ENCODE peak calls at places on chromosomes 2 and 18, in nine cellular contexts. S is fibroblast of lung, K is GM23338, I is GM23248, U is HCT116, C is astrocyte, M is GM12878, D is neural progenitor cell, F is PC-3. L is an unnamed sample.

GRCh38 chr2:183866666-183867065 is 731.7 kb upstream of the ZNF804A start:
- DNase-seq in I (no peak), S (peak), C (no peak), U (no peak), F (no peak), M (no peak), D (no peak), K (no peak), L (no peak)

GRCh38 chr2:12048551-12048950 is 302.1 kb downstream of the LPIN1 start:
- DNase-seq in D (peak), C (no peak), I (no peak), K (peak), S (no peak), M (no peak), U (no peak), F (no peak), L (peak)

GRCh38 chr18:53943463-53943862 is 281.0 kb downstream of the MBD2 start:
- DNase-seq in M (no peak), K (no peak), U (no peak), F (no peak), C (no peak), S (peak), I (no peak), D (no peak), L (no peak)

GRCh38 chr2:238861766-238862315 is 14.0 kb downstream of the TWIST2 start:
- DNase-seq in F (no peak), I (peak), M (no peak), S (no peak), D (no peak), C (no peak), U (no peak), K (no peak), L (no peak)

GRCh38 chr2:238423561-238424312 is 3.0 kb upstream of the ASB1 start:
- DNase-seq in D (no peak), F (peak), I (peak), C (peak), M (no peak), U (no peak), K (no peak), S (peak), L (no peak)

GRCh38 chr2:164717000-164717597 is 95.8 kb upstream of the GRB14 start:
- DNase-seq in S (no peak), F (peak), U (peak), M (no peak), I (peak), C (no peak), K (peak), D (peak), L (peak)

GRCh38 chr2:71922091-71922490 is 225.6 kb downstream of the CYP26B1 start:
- DNase-seq in U (no peak), M (no peak), I (no peak), S (no peak), F (no peak), D (no peak), C (no peak), K (no peak), L (no peak)

GRCh38 chr2:211181626-211182025 is 625.2 kb downstream of the CPS1 start:
- DNase-seq in I (no peak), K (no peak), U (no peak), F (peak), C (peak), S (peak), D (peak), M (no peak), L (no peak)

GRCh38 chr18:29652797-29653196 is 1389.7 kb downstream of the DSC3 start:
- DNase-seq in M (no peak), K (no peak), S (peak), D (no peak), I (no peak), U (no peak), C (no peak), F (peak), L (no peak)

GRCh38 chr2:160145471-160145870 is 54.6 kb downstream of the ITGB6 start:
- DNase-seq in D (no peak), F (no peak), K (no peak), U (no peak), S (no peak), M (no peak), I (no peak), C (no peak), L (no peak)

GRCh38 chr2:6909431-6910385 is 7.5 kb upstream of the RNF144A start:
- DNase-seq in C (no peak), I (no peak), K (no peak), S (no peak), F (no peak), M (peak), D (no peak), U (no peak), L (no peak)

GRCh38 chr2:100752628-100753333 is 67.2 kb upstream of the NPAS2 start:
- DNase-seq in S (peak), U (no peak), D (no peak), I (peak), F (peak), K (no peak), C (peak), M (no peak), L (no peak)

GRCh38 chr2:225534697-225535096 is 135.2 kb downstream of the NYAP2 start:
- DNase-seq in D (no peak), S (no peak), C (no peak), I (peak), F (peak), M (no peak), K (no peak), U (no peak), L (no peak)

GRCh38 chr2:239467956-239468490 is 67.2 kb upstream of the HDAC4 start:
- DNase-seq in M (no peak), U (no peak), S (no peak), C (no peak), D (no peak), K (no peak), F (no peak), I (no peak), L (no peak)

GRCh38 chr18:26656944-26657536 is 108.7 kb upstream of the KCTD1 start:
- DNase-seq in S (peak), K (peak), M (no peak), C (peak), F (peak), D (peak), I (peak), U (no peak), L (peak)

GRCh38 chr2:240959941-240960308 is 38.5 kb upstream of the SNED1 start:
- DNase-seq in D (no peak), C (no peak), K (no peak), F (no peak), M (no peak), I (no peak), U (no peak), S (no peak), L (no peak)

GRCh38 chr2:53969285-53970094 is 1.3 kb downstream of the PSME4 start:
- DNase-seq in M (no peak), C (peak), D (no peak), F (peak), I (peak), S (peak), U (peak), K (no peak), L (peak)

GRCh38 chr2:12828932-12829331 is 112.2 kb downstream of the TRIB2 start:
- DNase-seq in F (no peak), K (peak), D (peak), S (no peak), U (no peak), I (no peak), M (no peak), C (no peak), L (no peak)

GRCh38 chr2:157933549-157933948 is 57.4 kb upstream of the ACVR1 start:
- DNase-seq in K (peak), M (no peak), C (no peak), F (no peak), D (peak), I (no peak), U (no peak), S (no peak), L (no peak)

GRCh38 chr18:62781893-62782292 is 66.6 kb downstream of the PHLPP1 start:
- DNase-seq in F (peak), M (no peak), I (peak), K (peak), U (no peak), C (peak), D (no peak), S (peak), L (peak)

GRCh38 chr2:112658820-112659667 is 13.3 kb downstream of the SLC20A1 start:
- DNase-seq in K (no peak), U (no peak), C (no peak), S (no peak), I (no peak), D (no peak), F (peak), M (no peak), L (no peak)

GRCh38 chr2:180829261-180829660 is 151.1 kb upstream of the UBE2E3 start:
- DNase-seq in F (peak), C (peak), S (peak), U (no peak), I (no peak), M (no peak), K (no peak), D (no peak), L (no peak)

GRCh38 chr2:233689031-233689430 is 3.7 kb upstream of the UGT1A6 start:
- DNase-seq in F (peak), I (no peak), U (no peak), K (no peak), C (no peak), D (no peak), M (no peak), S (no peak), L (no peak)

GRCh38 chr2:133241231-133241575 is 327.1 kb downstream of the NCKAP5 start:
- DNase-seq in K (no peak), I (peak), M (no peak), C (peak), D (no peak), F (no peak), U (no peak), S (peak), L (no peak)

GRCh38 chr2:230908595-230909191 is 16.3 kb downstream of the GPR55 start:
- DNase-seq in U (peak), F (peak), M (no peak), D (no peak), S (peak), I (peak), K (no peak), C (peak), L (no peak)

GRCh38 chr18:62413189-62413588 is 88.1 kb downstream of the TNFRSF11A start:
- DNase-seq in D (no peak), S (no peak), I (no peak), M (no peak), U (no peak), C (no peak), K (no peak), F (no peak), L (no peak)

DNA sequence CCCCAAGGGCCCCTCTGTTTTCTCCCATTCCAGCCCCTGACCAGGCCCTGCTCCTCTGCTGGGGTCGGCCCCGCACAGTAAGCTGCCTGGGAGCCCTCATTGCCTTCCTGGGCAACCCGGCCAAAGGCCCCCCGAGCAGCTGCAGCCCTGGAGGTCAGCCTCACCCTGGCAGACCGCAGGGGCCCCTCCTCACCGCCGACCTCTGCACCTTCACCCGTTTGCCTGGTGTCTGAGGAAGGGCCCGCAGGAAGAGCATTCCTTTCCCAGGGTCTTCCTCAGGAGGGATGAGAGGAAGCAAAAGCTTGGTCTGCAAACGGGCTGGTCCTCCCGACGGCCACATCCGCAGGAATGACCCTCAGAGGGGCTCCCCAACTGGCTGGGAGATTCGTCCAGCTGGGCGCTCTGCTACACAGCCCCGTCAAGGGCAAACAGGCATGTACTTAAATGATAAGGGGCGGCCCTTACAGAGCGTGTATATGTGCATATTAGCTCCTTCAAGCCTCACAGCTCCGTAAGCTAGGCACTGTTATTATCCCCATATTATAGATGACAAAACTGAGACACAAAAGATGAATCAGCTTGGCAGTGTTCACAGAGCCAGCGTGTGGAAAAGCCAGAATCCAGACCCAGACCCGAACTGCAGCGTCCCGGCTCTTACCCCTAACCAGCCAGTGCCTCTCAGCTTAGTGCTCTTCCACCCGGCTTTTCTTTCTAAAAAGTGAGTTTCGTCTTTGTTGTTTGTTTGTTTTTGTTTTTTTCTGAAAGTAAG is 52.8 kb downstream of the SLC4A1AP start:
- DNase-seq in K (peak), F (no peak), C (no peak), U (no peak), M (no peak), D (peak), S (no peak), I (no peak), L (no peak)
- TF ChIP-seq EZH2 in K (no peak), F (no peak), C (no peak), U (no peak), M (no peak), D (no peak), S (no peak), I (no peak), L (no peak)

GRCh38 chr2:367246-367645 is 79.4 kb upstream of the ALKAL2 start:
- DNase-seq in I (peak), F (no peak), D (no peak), C (no peak), K (no peak), M (no peak), U (no peak), S (peak), L (no peak)

GRCh38 chr2:368386-368785 is 80.5 kb upstream of the ALKAL2 start:
- DNase-seq in M (no peak), U (no peak), C (no peak), K (no peak), S (no peak), I (no peak), F (no peak), D (no peak), L (no peak)

GRCh38 chr2:365367-366275 is 77.7 kb upstream of the ALKAL2 start:
- DNase-seq in F (no peak), U (no peak), I (no peak), C (no peak), S (no peak), M (no peak), K (no peak), D (no peak), L (no peak)

GRCh38 chr2:363823-364470 is 76.1 kb upstream of the ALKAL2 start:
- DNase-seq in K (no peak), M (no peak), U (no peak), F (no peak), I (no peak), C (no peak), S (no peak), D (no peak), L (no peak)

DNA sequence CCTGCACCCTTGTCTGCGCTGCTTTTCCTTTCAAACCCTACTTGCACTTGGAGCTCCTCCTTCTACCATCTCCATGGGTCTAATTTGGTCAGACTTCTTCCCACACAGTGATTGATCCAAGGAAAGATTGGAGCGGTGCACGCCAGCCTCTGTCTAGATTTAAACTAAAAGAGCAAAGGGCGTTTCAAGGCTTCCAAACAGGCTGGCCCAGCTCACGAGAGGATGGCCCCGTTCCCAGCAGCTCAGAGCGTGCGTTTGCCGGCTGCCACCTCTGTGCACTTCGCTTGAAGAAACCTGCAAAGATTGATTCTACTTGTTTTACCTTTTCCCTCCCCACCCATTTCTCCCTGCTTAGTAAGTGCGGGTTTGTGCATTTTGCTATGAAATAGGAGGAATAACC is 78.8 kb upstream of the ALKAL2 start:
- DNase-seq in S (no peak), U (no peak), D (no peak), I (no peak), K (no peak), F (no peak), C (no peak), M (no peak), L (no peak)
- TF ChIP-seq EZH2 in S (no peak), U (no peak), D (no peak), I (no peak), K (no peak), F (no peak), C (no peak), M (no peak), L (no peak)

GRCh38 chr2:206256711-206257110 is 17.8 kb upstream of the ZDBF2 start:
- DNase-seq in F (no peak), D (peak), C (no peak), U (no peak), I (no peak), M (no peak), K (no peak), S (no peak), L (no peak)

GRCh38 chr2:206250041-206250897 is 24.2 kb upstream of the ZDBF2 start:
- DNase-seq in S (no peak), M (no peak), C (no peak), D (peak), U (no peak), I (peak), F (no peak), K (peak), L (peak)

GRCh38 chr2:206255003-206255402 is 19.5 kb upstream of the ZDBF2 start:
- DNase-seq in F (no peak), M (no peak), S (no peak), K (peak), U (no peak), D (peak), C (no peak), I (no peak), L (no peak)

GRCh38 chr2:206257345-206257744 is 17.1 kb upstream of the ZDBF2 start:
- DNase-seq in F (no peak), K (no peak), C (no peak), M (no peak), D (peak), I (no peak), S (no peak), U (no peak), L (no peak)

DNA sequence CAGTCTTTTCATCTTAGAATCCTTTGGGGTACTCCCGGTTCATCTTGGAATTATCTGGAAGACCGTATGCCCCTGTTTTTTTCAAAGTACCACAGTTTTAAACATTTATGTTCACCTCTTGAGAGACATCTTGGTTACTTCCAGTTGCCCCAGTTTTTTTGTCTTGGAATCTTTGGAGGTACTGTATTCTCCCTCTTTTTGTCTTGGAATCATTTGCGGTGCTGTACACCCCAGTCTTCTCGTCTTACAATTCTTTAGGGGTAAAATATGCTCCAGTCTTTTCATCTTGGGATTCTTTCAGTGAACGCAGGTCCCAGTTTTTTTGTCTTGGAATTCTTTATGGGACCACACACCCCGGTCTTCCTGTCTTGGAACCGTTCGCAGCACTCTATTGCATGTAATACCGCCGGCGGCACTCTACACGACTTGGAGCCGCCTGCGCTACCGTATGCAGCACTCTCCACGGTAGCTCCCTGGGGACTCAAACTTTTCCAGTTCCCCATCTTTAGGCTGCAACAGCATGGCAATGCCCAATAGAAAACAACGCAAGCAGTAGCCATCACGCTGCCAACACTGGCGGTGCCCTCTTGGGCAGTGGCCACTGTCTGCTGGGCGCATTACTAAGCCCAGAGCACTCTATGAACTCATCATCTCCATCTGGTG is 21.2 kb upstream of the ZDBF2 start:
- DNase-seq in I (no peak), D (peak), S (no peak), K (no peak), C (no peak), U (no peak), M (no peak), F (no peak), L (no peak)
- TF ChIP-seq EZH2 in I (no peak), D (peak), S (peak), K (no peak), C (no peak), U (no peak), M (no peak), F (no peak), L (no peak)

GRCh38 chr18:49613141-49613641 is 51.3 kb downstream of the LIPG start:
- DNase-seq in U (no peak), I (no peak), F (no peak), D (peak), S (peak), K (peak), C (peak), M (no peak), L (no peak)
- TF ChIP-seq EZH2 in U (no peak), I (no peak), F (no peak), D (no peak), S (no peak), K (no peak), C (no peak), M (no peak), L (no peak)

DNA sequence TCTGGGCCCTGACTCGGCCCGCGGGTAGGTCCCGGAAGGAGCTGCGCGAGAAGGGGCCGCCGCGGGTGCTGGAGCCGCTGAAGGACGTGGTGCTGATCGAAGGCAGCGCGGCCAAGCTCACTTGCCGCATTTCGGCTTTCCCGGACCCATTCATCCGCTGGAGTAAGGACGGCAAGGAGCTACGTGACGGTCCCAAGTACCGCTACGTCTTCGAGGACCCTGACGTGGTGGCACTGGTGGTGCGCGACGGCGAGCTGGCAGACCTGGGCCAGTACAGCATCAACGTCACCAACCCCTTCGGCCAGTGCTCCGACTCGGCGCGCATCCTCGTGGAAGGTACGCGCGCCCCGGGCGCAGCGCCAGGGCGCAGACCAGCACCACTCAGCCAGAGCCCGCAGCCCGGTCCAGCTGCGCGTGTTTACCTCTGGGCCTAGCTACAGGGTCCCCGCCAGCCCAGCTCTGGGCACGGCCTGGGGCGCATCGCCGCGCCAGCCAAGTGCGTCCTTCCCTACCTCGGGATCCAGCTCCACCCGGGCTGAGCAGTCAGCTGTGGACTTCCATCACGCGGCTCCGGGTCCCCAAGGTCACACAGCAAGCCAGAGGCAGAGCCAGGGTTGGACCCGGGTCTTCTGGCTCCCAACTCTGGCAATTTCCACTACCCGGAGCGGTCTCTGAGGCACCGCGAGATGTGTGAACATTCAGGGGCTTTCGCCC is 1.8 kb upstream of the GMPPA start:
- DNase-seq in C (peak), I (no peak), D (peak), U (no peak), M (no peak), K (peak), F (no peak), S (peak), L (no peak)
- TF ChIP-seq EZH2 in C (no peak), I (no peak), D (peak), U (no peak), M (no peak), K (no peak), F (no peak), S (peak), L (peak)

GRCh38 chr2:118845005-118845842 is 2.2 kb downstream of the EN1 start:
- DNase-seq in U (no peak), S (no peak), I (peak), C (no peak), K (peak), D (peak), F (no peak), M (no peak), L (no peak)
- TF ChIP-seq EZH2 in U (no peak), S (no peak), I (no peak), C (peak), K (peak), D (peak), F (no peak), M (no peak), L (peak)

GRCh38 chr2:152408260-152408659 is 73.3 kb downstream of the FMNL2 start:
- DNase-seq in D (no peak), U (no peak), S (no peak), K (no peak), M (no peak), F (no peak), I (no peak), C (no peak), L (no peak)
- TF ChIP-seq EZH2 in D (no peak), U (no peak), S (no peak), K (no peak), M (no peak), F (no peak), I (no peak), C (no peak), L (no peak)